ENCODE peak calls at places on chromosomes 12 and 14, in ten cellular contexts. One of them, this sample, is unnamed.

GRCh38 chr12:3770891-3771290 is 18.0 kb upstream of the CRACR2A start:
- DNase-seq in OCI-LY7: no peak
- DNase-seq in glutamatergic neuron: no peak
- DNase-seq in uterus: no peak
- DNase-seq in BJ: no peak
- DNase-seq in pancreas: no peak
- DNase-seq in IMR-90: peak
- DNase-seq in stomach: no peak
- DNase-seq in astrocyte of the spinal cord: peak
- DNase-seq in fibroblast of lung: peak
- DNase-seq in this sample: no peak

GRCh38 chr12:69130064-69130463 is 109.3 kb upstream of the CPSF6 start:
- DNase-seq in OCI-LY7: no peak
- DNase-seq in glutamatergic neuron: no peak
- DNase-seq in uterus: no peak
- DNase-seq in BJ: no peak
- DNase-seq in pancreas: no peak
- DNase-seq in IMR-90: no peak
- DNase-seq in stomach: no peak
- DNase-seq in astrocyte of the spinal cord: no peak
- DNase-seq in fibroblast of lung: no peak
- DNase-seq in this sample: no peak

GRCh38 chr12:108729612-108730336 is 1.5 kb downstream of the CORO1C start:
- DNase-seq in OCI-LY7: peak
- DNase-seq in glutamatergic neuron: no peak
- DNase-seq in uterus: no peak
- DNase-seq in BJ: no peak
- DNase-seq in pancreas: no peak
- DNase-seq in IMR-90: no peak
- DNase-seq in stomach: no peak
- DNase-seq in astrocyte of the spinal cord: peak
- DNase-seq in fibroblast of lung: peak
- DNase-seq in this sample: no peak

GRCh38 chr12:19434538-19434937 is 4.8 kb upstream of the AEBP2 start:
- DNase-seq in OCI-LY7: peak
- DNase-seq in glutamatergic neuron: no peak
- DNase-seq in uterus: no peak
- DNase-seq in BJ: no peak
- DNase-seq in pancreas: no peak
- DNase-seq in IMR-90: no peak
- DNase-seq in stomach: no peak
- DNase-seq in astrocyte of the spinal cord: no peak
- DNase-seq in fibroblast of lung: no peak
- DNase-seq in this sample: no peak

GRCh38 chr12:89345830-89346740 is 6.2 kb downstream of the DUSP6 start:
- DNase-seq in OCI-LY7: peak
- DNase-seq in glutamatergic neuron: no peak
- DNase-seq in uterus: peak
- DNase-seq in BJ: no peak
- DNase-seq in pancreas: peak
- DNase-seq in IMR-90: peak
- DNase-seq in stomach: peak
- DNase-seq in astrocyte of the spinal cord: peak
- DNase-seq in fibroblast of lung: peak
- DNase-seq in this sample: no peak

GRCh38 chr12:122641976-122642375 is 61.2 kb downstream of the HCAR2 start:
- DNase-seq in OCI-LY7: no peak
- DNase-seq in glutamatergic neuron: no peak
- DNase-seq in uterus: no peak
- DNase-seq in BJ: no peak
- DNase-seq in pancreas: no peak
- DNase-seq in IMR-90: peak
- DNase-seq in stomach: no peak
- DNase-seq in astrocyte of the spinal cord: peak
- DNase-seq in fibroblast of lung: peak
- DNase-seq in this sample: no peak

GRCh38 chr12:93085383-93086287 is 156.5 kb upstream of the EEA1 start:
- DNase-seq in OCI-LY7: no peak
- DNase-seq in glutamatergic neuron: no peak
- DNase-seq in uterus: no peak
- DNase-seq in BJ: no peak
- DNase-seq in pancreas: no peak
- DNase-seq in IMR-90: no peak
- DNase-seq in stomach: no peak
- DNase-seq in astrocyte of the spinal cord: no peak
- DNase-seq in fibroblast of lung: no peak
- DNase-seq in this sample: no peak

GRCh38 chr14:71534506-71534905 is 397.7 kb upstream of the RGS6 start:
- DNase-seq in OCI-LY7: no peak
- DNase-seq in glutamatergic neuron: no peak
- DNase-seq in uterus: no peak
- DNase-seq in BJ: no peak
- DNase-seq in pancreas: no peak
- DNase-seq in IMR-90: no peak
- DNase-seq in stomach: no peak
- DNase-seq in astrocyte of the spinal cord: no peak
- DNase-seq in fibroblast of lung: no peak
- DNase-seq in this sample: no peak

GRCh38 chr14:49550284-49551184 is 35.6 kb downstream of the RPS29 start:
- DNase-seq in OCI-LY7: peak
- DNase-seq in glutamatergic neuron: no peak
- DNase-seq in uterus: no peak
- DNase-seq in BJ: no peak
- DNase-seq in pancreas: no peak
- DNase-seq in IMR-90: peak
- DNase-seq in stomach: no peak
- DNase-seq in astrocyte of the spinal cord: peak
- DNase-seq in fibroblast of lung: peak
- DNase-seq in this sample: no peak

GRCh38 chr14:90513151-90514014 is 116.6 kb downstream of the CALM1 start:
- DNase-seq in OCI-LY7: no peak
- DNase-seq in glutamatergic neuron: peak
- DNase-seq in uterus: no peak
- DNase-seq in BJ: no peak
- DNase-seq in pancreas: peak
- DNase-seq in IMR-90: peak
- DNase-seq in stomach: peak
- DNase-seq in astrocyte of the spinal cord: peak
- DNase-seq in fibroblast of lung: peak
- DNase-seq in this sample: no peak

GRCh38 chr12:104721065-104721458 is 237.0 kb downstream of the SLC41A2 start:
- DNase-seq in OCI-LY7: no peak
- DNase-seq in glutamatergic neuron: no peak
- DNase-seq in uterus: no peak
- DNase-seq in BJ: no peak
- DNase-seq in pancreas: no peak
- DNase-seq in IMR-90: no peak
- DNase-seq in stomach: no peak
- DNase-seq in astrocyte of the spinal cord: no peak
- DNase-seq in fibroblast of lung: no peak
- DNase-seq in this sample: no peak

GRCh38 chr12:41683023-41683422 is 461.7 kb downstream of the GXYLT1 start:
- DNase-seq in OCI-LY7: peak
- DNase-seq in glutamatergic neuron: no peak
- DNase-seq in uterus: no peak
- DNase-seq in BJ: no peak
- DNase-seq in pancreas: no peak
- DNase-seq in IMR-90: no peak
- DNase-seq in stomach: no peak
- DNase-seq in astrocyte of the spinal cord: no peak
- DNase-seq in fibroblast of lung: no peak
- DNase-seq in this sample: no peak

GRCh38 chr12:41683513-41683912 is 461.2 kb downstream of the GXYLT1 start:
- DNase-seq in OCI-LY7: no peak
- DNase-seq in glutamatergic neuron: no peak
- DNase-seq in uterus: no peak
- DNase-seq in BJ: no peak
- DNase-seq in pancreas: no peak
- DNase-seq in IMR-90: no peak
- DNase-seq in stomach: no peak
- DNase-seq in astrocyte of the spinal cord: no peak
- DNase-seq in fibroblast of lung: no peak
- DNase-seq in this sample: no peak

GRCh38 chr12:41680155-41680554 is 464.5 kb downstream of the GXYLT1 start:
- DNase-seq in OCI-LY7: no peak
- DNase-seq in glutamatergic neuron: no peak
- DNase-seq in uterus: no peak
- DNase-seq in BJ: no peak
- DNase-seq in pancreas: no peak
- DNase-seq in IMR-90: no peak
- DNase-seq in stomach: no peak
- DNase-seq in astrocyte of the spinal cord: no peak
- DNase-seq in fibroblast of lung: no peak
- DNase-seq in this sample: no peak

GRCh38 chr12:41681898-41682297 is 462.8 kb downstream of the GXYLT1 start:
- DNase-seq in OCI-LY7: peak
- DNase-seq in glutamatergic neuron: peak
- DNase-seq in uterus: no peak
- DNase-seq in BJ: no peak
- DNase-seq in pancreas: no peak
- DNase-seq in IMR-90: no peak
- DNase-seq in stomach: no peak
- DNase-seq in astrocyte of the spinal cord: no peak
- DNase-seq in fibroblast of lung: no peak
- DNase-seq in this sample: no peak

DNA sequence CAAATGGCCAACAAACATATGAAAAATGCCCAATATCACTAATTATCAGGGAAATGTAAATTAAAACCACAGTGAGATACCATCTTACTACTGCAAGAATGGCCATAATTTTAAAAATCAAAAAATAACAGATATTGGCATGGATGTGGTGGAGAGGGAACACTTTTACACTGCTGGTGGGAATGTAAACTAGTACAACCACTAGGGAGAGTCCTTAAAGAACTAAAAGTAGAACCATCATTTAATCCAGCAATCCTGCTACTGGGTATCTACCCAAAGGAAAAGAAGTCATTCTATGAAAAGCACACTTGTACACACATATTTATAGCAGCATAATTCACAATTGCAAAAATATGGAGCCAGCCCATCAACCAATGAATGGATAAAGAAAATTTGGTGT is 459.7 kb downstream of the GXYLT1 start:
- DNase-seq in OCI-LY7: no peak
- DNase-seq in glutamatergic neuron: no peak
- DNase-seq in uterus: no peak
- DNase-seq in BJ: no peak
- DNase-seq in pancreas: no peak
- DNase-seq in IMR-90: no peak
- DNase-seq in stomach: no peak
- DNase-seq in astrocyte of the spinal cord: no peak
- DNase-seq in fibroblast of lung: no peak
- DNase-seq in this sample: no peak
- TF ChIP-seq CTCF in OCI-LY7: no peak
- TF ChIP-seq CTCF in glutamatergic neuron: no peak
- TF ChIP-seq CTCF in uterus: no peak
- TF ChIP-seq CTCF in BJ: peak
- TF ChIP-seq CTCF in pancreas: no peak
- TF ChIP-seq CTCF in IMR-90: no peak
- TF ChIP-seq CTCF in stomach: no peak
- TF ChIP-seq CTCF in astrocyte of the spinal cord: no peak
- TF ChIP-seq CTCF in fibroblast of lung: peak
- TF ChIP-seq CTCF in this sample: no peak

GRCh38 chr14:88559852-88560251 is 3.0 kb upstream of the ZC3H14 start:
- DNase-seq in OCI-LY7: peak
- DNase-seq in glutamatergic neuron: no peak
- DNase-seq in uterus: no peak
- DNase-seq in BJ: no peak
- DNase-seq in pancreas: no peak
- DNase-seq in IMR-90: peak
- DNase-seq in stomach: no peak
- DNase-seq in astrocyte of the spinal cord: peak
- DNase-seq in fibroblast of lung: peak
- DNase-seq in this sample: peak

GRCh38 chr14:88563845-88564244 is 1.0 kb downstream of the ZC3H14 start:
- DNase-seq in OCI-LY7: no peak
- DNase-seq in glutamatergic neuron: no peak
- DNase-seq in uterus: no peak
- DNase-seq in BJ: no peak
- DNase-seq in pancreas: no peak
- DNase-seq in IMR-90: no peak
- DNase-seq in stomach: no peak
- DNase-seq in astrocyte of the spinal cord: no peak
- DNase-seq in fibroblast of lung: no peak
- DNase-seq in this sample: no peak

GRCh38 chr14:88562532-88562830 is 356 bp upstream of the ZC3H14 start:
- DNase-seq in OCI-LY7: no peak
- DNase-seq in glutamatergic neuron: no peak
- DNase-seq in uterus: no peak
- DNase-seq in BJ: no peak
- DNase-seq in pancreas: no peak
- DNase-seq in IMR-90: no peak
- DNase-seq in stomach: no peak
- DNase-seq in astrocyte of the spinal cord: no peak
- DNase-seq in fibroblast of lung: no peak
- DNase-seq in this sample: no peak

GRCh38 chr14:88565427-88565826 is 2.6 kb downstream of the ZC3H14 start:
- DNase-seq in OCI-LY7: no peak
- DNase-seq in glutamatergic neuron: no peak
- DNase-seq in uterus: no peak
- DNase-seq in BJ: no peak
- DNase-seq in pancreas: no peak
- DNase-seq in IMR-90: no peak
- DNase-seq in stomach: no peak
- DNase-seq in astrocyte of the spinal cord: no peak
- DNase-seq in fibroblast of lung: no peak
- DNase-seq in this sample: no peak

GRCh38 chr14:88562831-88563686 is at the start of gene ZC3H14:
- DNase-seq in OCI-LY7: peak
- DNase-seq in glutamatergic neuron: peak
- DNase-seq in uterus: peak
- DNase-seq in BJ: no peak
- DNase-seq in pancreas: peak
- DNase-seq in IMR-90: peak
- DNase-seq in stomach: peak
- DNase-seq in astrocyte of the spinal cord: peak
- DNase-seq in fibroblast of lung: peak
- DNase-seq in this sample: peak
- TF ChIP-seq CTCF in OCI-LY7: peak
- TF ChIP-seq CTCF in glutamatergic neuron: no peak
- TF ChIP-seq CTCF in uterus: no peak
- TF ChIP-seq CTCF in BJ: no peak
- TF ChIP-seq CTCF in pancreas: no peak
- TF ChIP-seq CTCF in IMR-90: no peak
- TF ChIP-seq CTCF in stomach: no peak
- TF ChIP-seq CTCF in astrocyte of the spinal cord: no peak
- TF ChIP-seq CTCF in fibroblast of lung: no peak
- TF ChIP-seq CTCF in this sample: no peak

GRCh38 chr14:33676135-33676566 is 274.7 kb downstream of the EGLN3 start:
- DNase-seq in OCI-LY7: no peak
- DNase-seq in glutamatergic neuron: peak
- DNase-seq in uterus: no peak
- DNase-seq in BJ: no peak
- DNase-seq in pancreas: peak
- DNase-seq in IMR-90: no peak
- DNase-seq in stomach: no peak
- DNase-seq in astrocyte of the spinal cord: peak
- DNase-seq in fibroblast of lung: peak
- DNase-seq in this sample: no peak
- TF ChIP-seq CTCF in OCI-LY7: peak
- TF ChIP-seq CTCF in glutamatergic neuron: peak
- TF ChIP-seq CTCF in uterus: no peak
- TF ChIP-seq CTCF in BJ: peak
- TF ChIP-seq CTCF in pancreas: no peak
- TF ChIP-seq CTCF in IMR-90: no peak
- TF ChIP-seq CTCF in stomach: no peak
- TF ChIP-seq CTCF in astrocyte of the spinal cord: peak
- TF ChIP-seq CTCF in fibroblast of lung: peak
- TF ChIP-seq CTCF in this sample: peak

GRCh38 chr14:35688427-35688826 is 120.7 kb downstream of the RALGAPA1 start:
- DNase-seq in OCI-LY7: no peak
- DNase-seq in glutamatergic neuron: no peak
- DNase-seq in uterus: no peak
- DNase-seq in BJ: no peak
- DNase-seq in pancreas: no peak
- DNase-seq in IMR-90: no peak
- DNase-seq in stomach: no peak
- DNase-seq in astrocyte of the spinal cord: no peak
- DNase-seq in fibroblast of lung: no peak
- DNase-seq in this sample: no peak
- TF ChIP-seq CTCF in OCI-LY7: no peak
- TF ChIP-seq CTCF in glutamatergic neuron: no peak
- TF ChIP-seq CTCF in uterus: no peak
- TF ChIP-seq CTCF in BJ: no peak
- TF ChIP-seq CTCF in pancreas: no peak
- TF ChIP-seq CTCF in IMR-90: no peak
- TF ChIP-seq CTCF in stomach: no peak
- TF ChIP-seq CTCF in astrocyte of the spinal cord: no peak
- TF ChIP-seq CTCF in fibroblast of lung: no peak
- TF ChIP-seq CTCF in this sample: no peak